ENCODE peak calls at places on chromosome 10, in six cellular contexts. C is hepatocyte, I is adrenal gland, O is stomach, S is BJ, G is astrocyte of the cerebellum. Y is an unnamed sample.

GRCh38 chr10:72024596-72024995 is 60.4 kb downstream of the CHST3 start:
- DNase-seq in C (no peak), I (no peak), O (no peak), S (no peak), G (no peak), Y (no peak)

GRCh38 chr10:82942572-82943091 is 1067.6 kb downstream of the NRG3 start:
- DNase-seq in C (no peak), I (peak), O (no peak), S (peak), G (peak), Y (no peak)

GRCh38 chr10:129853236-129853946 is 110.7 kb downstream of the EBF3 start:
- DNase-seq in C (peak), I (no peak), O (no peak), S (no peak), G (no peak), Y (no peak)

GRCh38 chr10:105149371-105149871 is 508.3 kb downstream of the SORCS3 start:
- DNase-seq in C (peak), I (no peak), O (no peak), S (peak), G (peak), Y (no peak)

GRCh38 chr10:133182190-133182589 is 22.2 kb downstream of the KNDC1 start:
- DNase-seq in C (no peak), I (no peak), O (no peak), S (no peak), G (no peak), Y (no peak)

GRCh38 chr10:91220954-91221696 is 662 bp downstream of the PCGF5 start:
- DNase-seq in C (no peak), I (no peak), O (peak), S (no peak), G (no peak), Y (peak)

GRCh38 chr10:81600185-81600584 is 274.8 kb upstream of the NRG3 start:
- DNase-seq in C (no peak), I (no peak), O (no peak), S (no peak), G (no peak), Y (no peak)

GRCh38 chr10:44961931-44962750 is 2.5 kb downstream of the RASSF4 start:
- DNase-seq in C (no peak), I (no peak), O (no peak), S (no peak), G (no peak), Y (no peak)

GRCh38 chr10:63710703-63711102 is 189.5 kb downstream of the REEP3 start:
- DNase-seq in C (no peak), I (no peak), O (no peak), S (no peak), G (no peak), Y (no peak)

GRCh38 chr10:44860811-44861751 is 50.1 kb upstream of the TMEM72 start:
- DNase-seq in C (peak), I (no peak), O (peak), S (peak), G (no peak), Y (no peak)

GRCh38 chr10:69307434-69307833 is 29.1 kb downstream of the HK1 start:
- DNase-seq in C (no peak), I (no peak), O (no peak), S (no peak), G (no peak), Y (no peak)
- TF ChIP-seq CTCF in C (no peak), I (no peak), O (no peak), S (no peak), G (no peak), Y (no peak)

GRCh38 chr10:61941202-61941651 is 39.7 kb downstream of the ARID5B start:
- DNase-seq in C (no peak), I (no peak), O (no peak), S (no peak), G (no peak), Y (no peak)

GRCh38 chr10:61942997-61943457 is 41.5 kb downstream of the ARID5B start:
- DNase-seq in C (no peak), I (no peak), O (no peak), S (peak), G (no peak), Y (no peak)

GRCh38 chr10:61944445-61945123 is 43.1 kb downstream of the ARID5B start:
- DNase-seq in C (no peak), I (no peak), O (no peak), S (no peak), G (no peak), Y (no peak)

GRCh38 chr10:61939575-61940301 is 38.2 kb downstream of the ARID5B start:
- DNase-seq in C (no peak), I (no peak), O (no peak), S (peak), G (peak), Y (no peak)

GRCh38 chr10:61943699-61944444 is 42.4 kb downstream of the ARID5B start:
- DNase-seq in C (no peak), I (peak), O (no peak), S (no peak), G (peak), Y (no peak)
- TF ChIP-seq CTCF in C (no peak), I (peak), O (no peak), S (no peak), G (no peak), Y (peak)

GRCh38 chr10:98296514-98296913 is 28.5 kb upstream of the LOXL4 start:
- DNase-seq in C (no peak), I (no peak), O (no peak), S (no peak), G (no peak), Y (no peak)
- TF ChIP-seq CTCF in C (no peak), I (no peak), O (no peak), S (peak), G (no peak), Y (no peak)

GRCh38 chr10:95547791-95548435 is 13.3 kb downstream of the SORBS1 start:
- DNase-seq in C (no peak), I (no peak), O (no peak), S (no peak), G (no peak), Y (no peak)
- TF ChIP-seq CTCF in C (no peak), I (no peak), O (no peak), S (no peak), G (no peak), Y (no peak)

GRCh38 chr10:21927601-21928000 is 75.9 kb downstream of the DNAJC1 start:
- DNase-seq in C (no peak), I (no peak), O (no peak), S (no peak), G (no peak), Y (no peak)

GRCh38 chr10:21924511-21924910 is 79.0 kb downstream of the DNAJC1 start:
- DNase-seq in C (no peak), I (no peak), O (no peak), S (no peak), G (no peak), Y (no peak)

GRCh38 chr10:21925851-21926250 is 77.7 kb downstream of the DNAJC1 start:
- DNase-seq in C (no peak), I (no peak), O (no peak), S (no peak), G (no peak), Y (no peak)

GRCh38 chr10:21926949-21927348 is 76.6 kb downstream of the DNAJC1 start:
- DNase-seq in C (peak), I (no peak), O (no peak), S (peak), G (peak), Y (no peak)

DNA sequence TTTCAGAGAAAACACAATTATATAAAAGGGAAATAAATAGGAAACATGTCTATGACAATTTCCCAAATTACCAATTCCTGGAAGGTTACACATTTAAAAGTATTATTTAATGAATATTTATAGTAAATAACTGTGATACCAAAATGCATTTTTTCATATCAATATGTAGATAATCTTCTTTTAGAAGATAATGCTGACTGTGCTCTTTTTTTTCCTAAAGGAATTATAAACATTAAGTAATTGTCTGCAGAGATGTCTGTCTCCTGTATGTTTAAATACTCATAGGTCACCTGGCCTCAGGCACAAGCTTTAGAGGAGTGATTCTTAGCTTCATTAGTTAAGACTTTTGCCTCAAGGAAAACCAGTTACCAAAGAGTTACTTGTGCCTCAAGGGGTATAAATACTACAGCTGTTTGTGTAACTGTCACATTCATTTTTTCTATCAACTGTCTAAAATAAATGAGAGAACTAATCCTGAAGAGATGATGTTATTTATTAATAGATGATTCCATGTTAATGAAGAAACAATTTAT is 77.1 kb downstream of the DNAJC1 start:
- DNase-seq in C (no peak), I (no peak), O (no peak), S (no peak), G (no peak), Y (no peak)
- TF ChIP-seq CTCF in C (no peak), I (no peak), O (no peak), S (no peak), G (no peak), Y (no peak)

DNA sequence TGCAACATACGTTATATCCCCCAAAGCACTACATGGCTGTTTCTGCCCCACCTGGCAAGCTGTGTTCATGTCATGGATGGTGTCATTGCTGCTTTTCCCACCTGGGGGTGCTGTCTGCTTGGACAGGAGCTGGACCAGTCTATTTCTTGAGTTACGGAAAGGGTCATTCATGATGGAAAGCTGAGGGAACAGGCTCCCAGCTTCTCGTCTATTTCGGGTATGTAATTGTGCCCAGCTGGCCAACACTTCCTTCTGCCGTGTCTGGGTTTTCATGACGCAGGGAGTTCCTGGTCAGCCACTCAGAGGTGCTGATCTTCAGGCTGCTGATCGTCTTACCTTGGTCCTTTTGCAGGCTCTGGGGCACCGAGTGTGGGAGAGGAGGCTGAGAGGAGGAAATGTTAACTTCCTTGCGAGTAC is 8.6 kb downstream of the BTBD16 start:
- DNase-seq in C (peak), I (no peak), O (peak), S (no peak), G (no peak), Y (peak)
- TF ChIP-seq CTCF in C (peak), I (peak), O (no peak), S (peak), G (peak), Y (no peak)